ENCODE peak calls at places on chromosome 13, in six cellular contexts. U is stimulated activated CD8-positive, alpha-beta memory T cell treated with anti-CD3 and anti-CD28 coated beads, Interleukin-2, amount 100 ng/mL, for 1 hour; K is substantia nigra; I is tibial nerve; J is activated CD8-positive, alpha-beta memory T cell treated with anti-CD3 and anti-CD28 coated beads for 4 hours; Y is naive thymus-derived CD4-positive, alpha-beta T cell. E is an unnamed sample.

GRCh38 chr13:101127741-101128353 is 288.5 kb downstream of the NALCN start:
- DNase-seq in U (no peak), K (no peak), I (peak; percentile 23), J (no peak), Y (peak; percentile 16), E (no peak)

GRCh38 chr13:99014391-99014988 is 36.6 kb upstream of the DOCK9 start:
- DNase-seq in U (no peak), K (no peak), I (no peak), J (no peak), Y (no peak), E (no peak)

GRCh38 chr13:103277099-103277498 is 210.9 kb upstream of the SLC10A2 start:
- DNase-seq in U (no peak), K (no peak), I (no peak), J (no peak), Y (no peak), E (no peak)

GRCh38 chr13:114222461-114222968 is 12.2 kb upstream of the CDC16 start:
- DNase-seq in U (no peak), K (no peak), I (peak; percentile 20), J (no peak), Y (no peak), E (no peak)

GRCh38 chr13:45658586-45659235 is 43.2 kb upstream of the ERICH6B start:
- DNase-seq in U (no peak), K (no peak), I (no peak), J (no peak), Y (no peak), E (no peak)

GRCh38 chr13:97544041-97544765 is 110.2 kb downstream of the RAP2A start:
- DNase-seq in U (no peak), K (no peak), I (no peak), J (no peak), Y (no peak), E (no peak)

GRCh38 chr13:71968025-71968424 is 101.0 kb upstream of the DACH1 start:
- DNase-seq in U (no peak), K (no peak), I (no peak), J (no peak), Y (no peak), E (no peak)

GRCh38 chr13:80033286-80033685 is 307.6 kb downstream of the SPRY2 start:
- DNase-seq in U (no peak), K (no peak), I (no peak), J (no peak), Y (no peak), E (no peak)

GRCh38 chr13:60158321-60158801 is 5.4 kb downstream of the DIAPH3 start:
- DNase-seq in U (no peak), K (no peak), I (no peak), J (no peak), Y (no peak), E (no peak)

GRCh38 chr13:97934590-97934989 is 18.9 kb upstream of the IPO5 start:
- DNase-seq in U (no peak), K (peak; percentile 2), I (no peak), J (no peak), Y (no peak), E (no peak)

GRCh38 chr13:66553391-66553790 is 676.7 kb downstream of the PCDH9 start:
- DNase-seq in U (no peak), K (no peak), I (no peak), J (no peak), Y (no peak), E (no peak)

GRCh38 chr13:31067416-31068118 is 94.1 kb downstream of the HSPH1 start:
- DNase-seq in U (no peak), K (no peak), I (no peak), J (no peak), Y (no peak), E (no peak)

GRCh38 chr13:27921961-27922910 is 2.4 kb downstream of the PDX1 start:
- DNase-seq in U (no peak), K (no peak), I (no peak), J (no peak), Y (no peak), E (no peak)

GRCh38 chr13:20342326-20342725 is 110.2 kb upstream of the GJB6 start:
- DNase-seq in U (no peak), K (no peak), I (no peak), J (no peak), Y (no peak), E (no peak)

GRCh38 chr13:69683921-69684663 is 423.5 kb upstream of the ATXN8OS start:
- DNase-seq in U (no peak), K (no peak), I (no peak), J (no peak), Y (no peak), E (no peak)

GRCh38 chr13:24274452-24274971 is 34.9 kb upstream of the C1QTNF9 start:
- DNase-seq in U (peak; percentile 48), K (peak; percentile 36), I (no peak), J (no peak), Y (no peak), E (no peak)

GRCh38 chr13:113418722-113419049 is 34.6 kb downstream of the ADPRHL1 start:
- DNase-seq in U (no peak), K (no peak), I (no peak), J (no peak), Y (no peak), E (no peak)

GRCh38 chr13:45773236-45773635 is 71.1 kb downstream of the CBY2 start:
- DNase-seq in U (no peak), K (no peak), I (no peak), J (no peak), Y (no peak), E (no peak)

GRCh38 chr13:77056382-77056781 is 29.4 kb upstream of the FBXL3 start:
- DNase-seq in U (no peak), K (no peak), I (no peak), J (no peak), Y (no peak), E (no peak)

GRCh38 chr13:98565726-98566577 is 11.0 kb downstream of the STK24 start:
- DNase-seq in U (no peak), K (no peak), I (no peak), J (no peak), Y (no peak), E (no peak)

GRCh38 chr13:32206097-32206740 is 108.9 kb downstream of the ZAR1L start:
- DNase-seq in U (no peak), K (no peak), I (no peak), J (no peak), Y (no peak), E (no peak)

GRCh38 chr13:102697929-102698648 is 3.2 kb upstream of the METTL21C start:
- DNase-seq in U (no peak), K (no peak), I (no peak), J (no peak), Y (no peak), E (no peak)

GRCh38 chr13:100454876-100455275 is 133.7 kb downstream of the GGACT start:
- DNase-seq in U (no peak), K (no peak), I (no peak), J (no peak), Y (no peak), E (peak; percentile 70)

GRCh38 chr13:72341904-72342303 is 385.5 kb downstream of the MZT1 start:
- DNase-seq in U (no peak), K (no peak), I (no peak), J (no peak), Y (no peak), E (no peak)

GRCh38 chr13:51564671-51565070 is 19.6 kb upstream of the WDFY2 start:
- DNase-seq in U (no peak), K (no peak), I (no peak), J (no peak), Y (no peak), E (no peak)